ENCODE peak calls at places on chromosome 1, in five cellular contexts. Z is anterior cingulate cortex; T is hepatic stellate cell; S is AG09309; L is activated naive CD4-positive, alpha-beta T cell treated with Interleukin-2 at 50 U/mL for 16 hours. P is an unnamed sample.
A peak's percentile ranks its signal among the peaks of the same experiment; 100 is the strongest.

GRCh38 chr1:111615874-111616715 is 3.5 kb upstream of the RAP1A start:
- DNase-seq in T (no peak), Z (no peak), S (no peak), L (peak; percentile 50), P (no peak)

GRCh38 chr1:204359474-204360255 is at the start of gene PLEKHA6:
- DNase-seq in Z (peak; percentile 60), T (peak; percentile 86), L (no peak), S (peak; percentile 18), P (peak; percentile 58)

GRCh38 chr1:9099555-9099954 is 29.3 kb downstream of the GPR157 start:
- DNase-seq in L (no peak), S (no peak), T (no peak), Z (no peak), P (no peak)

GRCh38 chr1:152191260-152191659 is 32.2 kb upstream of the RPTN start:
- DNase-seq in L (no peak), Z (no peak), S (no peak), T (no peak), P (no peak)

GRCh38 chr1:185435696-185436379 is 118.8 kb upstream of the IVNS1ABP start:
- DNase-seq in Z (no peak), L (no peak), S (no peak), T (no peak), P (no peak)

GRCh38 chr1:237873487-237873927 is 17.2 kb downstream of the ZP4 start:
- DNase-seq in Z (no peak), L (no peak), S (peak; percentile 5), T (no peak), P (no peak)

GRCh38 chr1:170494369-170494768 is 37.6 kb upstream of the GORAB start:
- DNase-seq in Z (no peak), T (no peak), S (no peak), L (no peak), P (no peak)

GRCh38 chr1:15168479-15168878 is 14.9 kb downstream of the TMEM51 start:
- DNase-seq in L (no peak), Z (no peak), S (peak; percentile 79), T (peak; percentile 79), P (no peak)

GRCh38 chr1:240663160-240663879 is 51.4 kb upstream of the GREM2 start:
- DNase-seq in Z (no peak), T (peak; percentile 77), L (no peak), S (peak; percentile 54), P (no peak)